ENCODE peak calls at places on chromosome 13, in five cellular contexts. J is WTC11, M is H1, Z is A549, X is HepG2. B is an unnamed sample.

GRCh38 chr13:99237981-99238662 is 20.1 kb downstream of the GPR18 start:
- DNase-seq in J (no peak), Z (no peak), M (no peak), X (no peak), B (no peak)

GRCh38 chr13:59494560-59494970 is 669.2 kb downstream of the DIAPH3 start:
- DNase-seq in J (no peak), X (no peak), M (no peak), Z (no peak), B (no peak)

GRCh38 chr13:30293995-30294394 is 13.4 kb downstream of the KATNAL1 start:
- DNase-seq in X (no peak), M (no peak), Z (no peak), J (no peak), B (no peak)

GRCh38 chr13:69683921-69684663 is 423.5 kb upstream of the ATXN8OS start:
- DNase-seq in J (no peak), Z (no peak), M (no peak), X (no peak), B (no peak)

GRCh38 chr13:30700364-30700763 is 35.0 kb upstream of the ALOX5AP start:
- DNase-seq in M (no peak), X (no peak), J (no peak), Z (no peak), B (no peak)

GRCh38 chr13:100660761-100661160 is 13.8 kb downstream of the TMTC4 start:
- DNase-seq in M (no peak), Z (no peak), J (no peak), X (no peak), B (no peak)

GRCh38 chr13:23516706-23517105 is 53.5 kb upstream of the TNFRSF19 start:
- DNase-seq in J (no peak), M (no peak), Z (no peak), X (peak; percentile 20), B (no peak)

GRCh38 chr13:39836038-39836437 is 180.6 kb downstream of the COG6 start:
- DNase-seq in X (no peak), Z (no peak), J (no peak), M (no peak), B (no peak)

GRCh38 chr13:22938576-22938975 is 242.2 kb upstream of the SGCG start:
- DNase-seq in J (no peak), X (no peak), Z (no peak), M (no peak), B (no peak)

GRCh38 chr13:65159803-65160202 is 2070.3 kb downstream of the PCDH9 start:
- DNase-seq in M (no peak), J (no peak), Z (no peak), X (no peak), B (no peak)

GRCh38 chr13:98961204-98962105 is 16.4 kb downstream of the DOCK9 start:
- DNase-seq in M (no peak), X (no peak), Z (no peak), J (no peak), B (no peak)

GRCh38 chr13:110307697-110308376 is 753 bp downstream of the COL4A2 start:
- DNase-seq in M (peak; percentile 70), X (no peak), Z (no peak), J (peak; percentile 38), B (no peak)

GRCh38 chr13:101869553-101869952 is 417.1 kb downstream of the ITGBL1 start:
- DNase-seq in Z (no peak), J (no peak), M (no peak), X (no peak), B (no peak)

GRCh38 chr13:93621051-93621450 is 394.4 kb downstream of the GPC6 start:
- DNase-seq in X (no peak), Z (no peak), J (no peak), M (no peak), B (no peak)

GRCh38 chr13:28530729-28531194 is 35.8 kb upstream of the FLT1 start:
- DNase-seq in Z (no peak), X (no peak), M (no peak), J (no peak), B (peak; percentile 84)

GRCh38 chr13:26616126-26616525 is 58.6 kb downstream of the WASF3 start:
- DNase-seq in X (no peak), J (no peak), Z (no peak), M (no peak), B (no peak)

GRCh38 chr13:98279473-98280175 is 102.6 kb upstream of the RNF113B start:
- DNase-seq in M (no peak), X (no peak), Z (no peak), J (no peak), B (peak; percentile 27)

GRCh38 chr13:26983533-26984315 is 187.9 kb downstream of the USP12 start:
- DNase-seq in J (no peak), Z (no peak), M (no peak), X (no peak), B (peak; percentile 89)

GRCh38 chr13:98141938-98142426 is 912 bp upstream of the FARP1 start:
- DNase-seq in M (peak; percentile 55), Z (no peak), J (peak; percentile 39), X (no peak), B (peak; percentile 9)

GRCh38 chr13:112980441-112980840 is 11.4 kb downstream of the MCF2L start:
- DNase-seq in J (no peak), Z (no peak), X (no peak), M (peak; percentile 46), B (peak; percentile 39)

GRCh38 chr13:94947965-94948371 is 235.6 kb upstream of the SOX21 start:
- DNase-seq in Z (no peak), J (no peak), X (no peak), M (no peak), B (no peak)

GRCh38 chr13:64928704-64929499 is 2301.2 kb downstream of the PCDH9 start:
- DNase-seq in X (no peak), M (no peak), J (no peak), Z (no peak), B (no peak)

GRCh38 chr13:77543711-77544110 is 8.2 kb downstream of the SCEL start:
- DNase-seq in M (no peak), J (no peak), X (no peak), Z (no peak), B (no peak)

GRCh38 chr13:77548095-77548494 is 12.6 kb downstream of the SCEL start:
- DNase-seq in J (no peak), Z (no peak), X (no peak), M (no peak), B (no peak)

GRCh38 chr13:77544765-77545316 is 9.3 kb downstream of the SCEL start:
- DNase-seq in M (no peak), J (no peak), X (no peak), Z (no peak), B (no peak)

GRCh38 chr13:77545626-77546412 is 10.3 kb downstream of the SCEL start:
- DNase-seq in X (no peak), Z (no peak), M (no peak), J (no peak), B (no peak)

GRCh38 chr13:77544365-77544764 is 8.9 kb downstream of the SCEL start:
- DNase-seq in Z (no peak), X (no peak), J (no peak), M (no peak), B (no peak)
- TF ChIP-seq MAX in Z (no peak), X (no peak), J (no peak), M (no peak), B (no peak)

GRCh38 chr13:24982333-24982999 is 113.5 kb upstream of the PABPC3 start:
- DNase-seq in M (no peak), J (no peak), X (no peak), Z (no peak), B (peak; percentile 49)
- TF ChIP-seq MAX in M (no peak), J (no peak), X (no peak), Z (no peak), B (no peak)

GRCh38 chr13:21717817-21718216 is 46.9 kb downstream of the FGF9 start:
- DNase-seq in X (no peak), J (peak; percentile 52), Z (no peak), M (no peak), B (no peak)
- TF ChIP-seq MAX in X (no peak), J (no peak), Z (no peak), M (peak; percentile 22), B (no peak)

DNA sequence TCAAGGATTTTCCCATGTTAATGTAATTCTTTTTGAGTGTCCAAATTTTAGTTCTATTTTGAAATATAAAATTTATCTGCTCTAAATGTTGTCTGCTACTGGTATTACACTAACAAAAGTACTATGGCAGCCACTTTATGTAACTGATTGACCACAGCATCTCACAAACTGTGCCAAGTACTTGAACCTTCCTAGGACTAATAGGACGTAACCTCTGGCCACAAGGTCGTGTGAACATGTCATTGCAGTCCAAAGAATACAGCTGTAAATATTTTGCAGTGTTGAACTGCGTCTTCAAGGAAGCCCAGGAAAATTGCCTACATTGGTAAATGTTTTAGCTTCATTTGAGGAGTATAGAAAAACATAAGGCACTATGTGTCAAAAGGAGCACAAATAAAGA is 1.9 kb downstream of the KCTD4 start:
- DNase-seq in Z (no peak), J (no peak), X (no peak), M (no peak), B (no peak)
- TF ChIP-seq MAX in Z (no peak), J (no peak), X (no peak), M (no peak), B (no peak)

GRCh38 chr13:52846567-52847321 is 1.7 kb downstream of the PCDH8 start:
- DNase-seq in M (peak; percentile 96), Z (no peak), X (no peak), J (peak; percentile 92), B (no peak)
- TF ChIP-seq MAX in M (peak; percentile 96), Z (no peak), X (no peak), J (peak; percentile 83), B (no peak)

B was measured in NB4.